ENCODE peak calls at places on chromosomes 1 and 21, in six cellular contexts. B, M, N, J, S and G are unnamed samples.

GRCh38 chr1:64980745-64981601 is 14.6 kb upstream of the JAK1 start:
- DNase-seq in B (no peak), M (no peak), N (no peak), J (no peak), S (no peak), G (no peak)

GRCh38 chr1:184770176-184770575 is 15.5 kb upstream of the EDEM3 start:
- DNase-seq in B (no peak), M (no peak), N (no peak), J (no peak), S (no peak), G (no peak)

GRCh38 chr1:177286396-177286795 is 115.6 kb downstream of the BRINP2 start:
- DNase-seq in B (no peak), M (peak), N (no peak), J (no peak), S (no peak), G (no peak)

GRCh38 chr1:8687539-8687938 is 129.9 kb downstream of the RERE start:
- DNase-seq in B (no peak), M (no peak), N (no peak), J (no peak), S (no peak), G (no peak)

GRCh38 chr1:246343251-246343650 is 163.8 kb downstream of the SMYD3 start:
- DNase-seq in B (no peak), M (no peak), N (no peak), J (no peak), S (no peak), G (no peak)

GRCh38 chr1:240820816-240821215 is 208.9 kb upstream of the GREM2 start:
- DNase-seq in B (no peak), M (no peak), N (no peak), J (no peak), S (no peak), G (no peak)

GRCh38 chr21:26512664-26513063 is 60.4 kb downstream of the CYYR1 start:
- DNase-seq in B (no peak), M (no peak), N (no peak), J (no peak), S (no peak), G (no peak)

GRCh38 chr1:112954945-112955677 is 885 bp downstream of the SLC16A1 start:
- DNase-seq in B (peak), M (no peak), N (no peak), J (no peak), S (no peak), G (no peak)

GRCh38 chr1:159828176-159828575 is 1.5 kb downstream of the SLAMF8 start:
- DNase-seq in B (no peak), M (no peak), N (no peak), J (no peak), S (no peak), G (no peak)

GRCh38 chr1:181112071-181112929 is 23.8 kb downstream of the IER5 start:
- DNase-seq in B (peak), M (peak), N (peak), J (peak), S (no peak), G (peak)